ENCODE peak calls at places on chromosomes 7 and 10, in nine cellular contexts. V, Z, T, W, S, P, D, C and Y are unnamed samples.

GRCh38 chr10:1638889-1639418 is 98.4 kb downstream of the ADARB2 start:
- DNase-seq in D (no peak), W (no peak), V (no peak), P (no peak), C (no peak), Z (no peak), S (no peak), T (no peak), Y (no peak)

GRCh38 chr7:47317537-47317936 is 264.4 kb downstream of the TNS3 start:
- DNase-seq in T (no peak), V (no peak), C (no peak), W (no peak), S (no peak), D (no peak), P (no peak), Z (no peak), Y (no peak)

GRCh38 chr10:57035310-57035709 is 674.3 kb upstream of the ZWINT start:
- DNase-seq in V (no peak), P (no peak), T (no peak), C (no peak), S (no peak), Z (no peak), D (no peak), W (no peak), Y (no peak)

GRCh38 chr7:42932861-42933591 is 850 bp downstream of the MRPL32 start:
- DNase-seq in W (no peak), D (peak), C (no peak), S (no peak), Z (no peak), V (no peak), T (no peak), P (no peak), Y (no peak)

GRCh38 chr10:128178319-128178937 is 52.2 kb upstream of the MKI67 start:
- DNase-seq in S (no peak), P (no peak), D (peak), V (peak), C (peak), T (no peak), Z (peak), W (peak), Y (no peak)

GRCh38 chr10:124417846-124418725 is 637 bp downstream of the OAT start:
- DNase-seq in S (peak), D (peak), T (peak), P (peak), W (peak), Z (peak), C (peak), V (peak), Y (peak)

GRCh38 chr7:39754326-39755120 is 131.2 kb downstream of the RALA start:
- DNase-seq in P (no peak), S (no peak), W (no peak), V (no peak), Z (no peak), D (peak), C (no peak), T (no peak), Y (no peak)

GRCh38 chr7:150397376-150398107 is 18.4 kb downstream of the ZNF775 start:
- DNase-seq in S (no peak), C (no peak), D (no peak), Z (no peak), W (no peak), V (no peak), T (no peak), P (no peak), Y (no peak)

GRCh38 chr7:151233111-151233701 is 923 bp downstream of the CHPF2 start:
- DNase-seq in Z (peak), C (peak), V (peak), S (no peak), D (peak), P (peak), W (peak), T (peak), Y (peak)